ENCODE peak calls at places on chromosomes 12 and 14, in six cellular contexts. One of them, this sample, is unnamed.

GRCh38 chr14:59202031-59202430 is 13.6 kb downstream of the DAAM1 start:
- DNase-seq in fibroblast of lung: no peak
- DNase-seq in activated naive CD4-positive, alpha-beta T cell: no peak
- DNase-seq in stomach: no peak
- DNase-seq in CD4-positive, alpha-beta T cell: no peak
- DNase-seq in GM12892: no peak
- DNase-seq in this sample: no peak

GRCh38 chr14:60648169-60648933 is 926 bp downstream of the SIX1 start:
- DNase-seq in CD4-positive, alpha-beta T cell: no peak
- DNase-seq in GM12892: no peak
- DNase-seq in activated naive CD4-positive, alpha-beta T cell: no peak
- DNase-seq in fibroblast of lung: no peak
- DNase-seq in stomach: no peak
- DNase-seq in this sample: no peak

GRCh38 chr12:14756331-14757143 is 46.7 kb downstream of the WBP11 start:
- DNase-seq in stomach: peak
- DNase-seq in CD4-positive, alpha-beta T cell: no peak
- DNase-seq in GM12892: no peak
- DNase-seq in fibroblast of lung: no peak
- DNase-seq in activated naive CD4-positive, alpha-beta T cell: no peak
- DNase-seq in this sample: no peak

GRCh38 chr14:104680806-104681688 is 8.4 kb upstream of the INF2 start:
- DNase-seq in activated naive CD4-positive, alpha-beta T cell: no peak
- DNase-seq in fibroblast of lung: peak
- DNase-seq in CD4-positive, alpha-beta T cell: no peak
- DNase-seq in GM12892: no peak
- DNase-seq in stomach: peak
- DNase-seq in this sample: peak

GRCh38 chr14:25942090-25942489 is 655.7 kb downstream of the NOVA1 start:
- DNase-seq in activated naive CD4-positive, alpha-beta T cell: no peak
- DNase-seq in stomach: no peak
- DNase-seq in fibroblast of lung: no peak
- DNase-seq in CD4-positive, alpha-beta T cell: no peak
- DNase-seq in GM12892: no peak
- DNase-seq in this sample: no peak

GRCh38 chr12:67854351-67854750 is 134.9 kb upstream of the IFNG-AS1 start:
- DNase-seq in stomach: no peak
- DNase-seq in CD4-positive, alpha-beta T cell: no peak
- DNase-seq in activated naive CD4-positive, alpha-beta T cell: no peak
- DNase-seq in GM12892: no peak
- DNase-seq in fibroblast of lung: no peak
- DNase-seq in this sample: no peak

GRCh38 chr12:91604897-91605296 is 422.3 kb upstream of the DCN start:
- DNase-seq in activated naive CD4-positive, alpha-beta T cell: no peak
- DNase-seq in stomach: no peak
- DNase-seq in GM12892: no peak
- DNase-seq in CD4-positive, alpha-beta T cell: no peak
- DNase-seq in fibroblast of lung: no peak
- DNase-seq in this sample: no peak

GRCh38 chr14:96584199-96584906 is 82.2 kb downstream of the PAPOLA start:
- DNase-seq in GM12892: peak
- DNase-seq in activated naive CD4-positive, alpha-beta T cell: no peak
- DNase-seq in CD4-positive, alpha-beta T cell: no peak
- DNase-seq in stomach: no peak
- DNase-seq in fibroblast of lung: no peak
- DNase-seq in this sample: no peak

GRCh38 chr12:131754184-131754583 is 43.3 kb downstream of the SFSWAP start:
- DNase-seq in fibroblast of lung: no peak
- DNase-seq in activated naive CD4-positive, alpha-beta T cell: no peak
- DNase-seq in stomach: no peak
- DNase-seq in GM12892: no peak
- DNase-seq in CD4-positive, alpha-beta T cell: no peak
- DNase-seq in this sample: no peak

GRCh38 chr14:20683125-20683895 is 1.1 kb upstream of the RNASE4 start:
- DNase-seq in CD4-positive, alpha-beta T cell: peak
- DNase-seq in activated naive CD4-positive, alpha-beta T cell: peak
- DNase-seq in stomach: peak
- DNase-seq in GM12892: no peak
- DNase-seq in fibroblast of lung: peak
- DNase-seq in this sample: peak

GRCh38 chr12:111792155-111792876 is 25.6 kb downstream of the ALDH2 start:
- DNase-seq in fibroblast of lung: peak
- DNase-seq in activated naive CD4-positive, alpha-beta T cell: no peak
- DNase-seq in CD4-positive, alpha-beta T cell: no peak
- DNase-seq in stomach: peak
- DNase-seq in GM12892: no peak
- DNase-seq in this sample: no peak

GRCh38 chr14:69693145-69693544 is 73.8 kb upstream of the SRSF5 start:
- DNase-seq in fibroblast of lung: peak
- DNase-seq in CD4-positive, alpha-beta T cell: no peak
- DNase-seq in GM12892: no peak
- DNase-seq in activated naive CD4-positive, alpha-beta T cell: no peak
- DNase-seq in stomach: peak
- DNase-seq in this sample: no peak

GRCh38 chr12:81095470-81096232 is 17.8 kb downstream of the ACSS3 start:
- DNase-seq in GM12892: no peak
- DNase-seq in fibroblast of lung: peak
- DNase-seq in CD4-positive, alpha-beta T cell: no peak
- DNase-seq in activated naive CD4-positive, alpha-beta T cell: no peak
- DNase-seq in stomach: no peak
- DNase-seq in this sample: no peak

GRCh38 chr14:105305350-105305749 is 4.5 kb upstream of the BRF1 start:
- DNase-seq in GM12892: no peak
- DNase-seq in fibroblast of lung: no peak
- DNase-seq in stomach: no peak
- DNase-seq in CD4-positive, alpha-beta T cell: no peak
- DNase-seq in activated naive CD4-positive, alpha-beta T cell: no peak
- DNase-seq in this sample: no peak

GRCh38 chr12:111807232-111807631 is 34.8 kb upstream of the MAPKAPK5 start:
- DNase-seq in stomach: no peak
- DNase-seq in fibroblast of lung: no peak
- DNase-seq in CD4-positive, alpha-beta T cell: no peak
- DNase-seq in GM12892: no peak
- DNase-seq in activated naive CD4-positive, alpha-beta T cell: no peak
- DNase-seq in this sample: no peak

GRCh38 chr14:101721111-101721510 is 40.4 kb upstream of the PPP2R5C start:
- DNase-seq in activated naive CD4-positive, alpha-beta T cell: no peak
- DNase-seq in stomach: no peak
- DNase-seq in fibroblast of lung: no peak
- DNase-seq in CD4-positive, alpha-beta T cell: no peak
- DNase-seq in GM12892: no peak
- DNase-seq in this sample: no peak

GRCh38 chr14:105399441-105399775 is 1.1 kb downstream of the TEX22 start:
- DNase-seq in stomach: no peak
- DNase-seq in GM12892: no peak
- DNase-seq in activated naive CD4-positive, alpha-beta T cell: no peak
- DNase-seq in fibroblast of lung: no peak
- DNase-seq in CD4-positive, alpha-beta T cell: no peak
- DNase-seq in this sample: no peak

GRCh38 chr12:44833561-44833960 is 42.6 kb downstream of the NELL2 start:
- DNase-seq in GM12892: no peak
- DNase-seq in activated naive CD4-positive, alpha-beta T cell: no peak
- DNase-seq in CD4-positive, alpha-beta T cell: no peak
- DNase-seq in stomach: no peak
- DNase-seq in fibroblast of lung: no peak
- DNase-seq in this sample: no peak

GRCh38 chr12:10361622-10362021 is 28.2 kb downstream of the KLRK1 start:
- DNase-seq in activated naive CD4-positive, alpha-beta T cell: no peak
- DNase-seq in CD4-positive, alpha-beta T cell: no peak
- DNase-seq in fibroblast of lung: peak
- DNase-seq in GM12892: no peak
- DNase-seq in stomach: no peak
- DNase-seq in this sample: no peak

GRCh38 chr12:108645686-108646596 is 12.2 kb upstream of the SELPLG start:
- DNase-seq in GM12892: no peak
- DNase-seq in activated naive CD4-positive, alpha-beta T cell: no peak
- DNase-seq in stomach: no peak
- DNase-seq in CD4-positive, alpha-beta T cell: no peak
- DNase-seq in fibroblast of lung: no peak
- DNase-seq in this sample: no peak

GRCh38 chr12:107402041-107403022 is 283.3 kb upstream of the PWP1 start:
- DNase-seq in CD4-positive, alpha-beta T cell: peak
- DNase-seq in fibroblast of lung: peak
- DNase-seq in activated naive CD4-positive, alpha-beta T cell: peak
- DNase-seq in GM12892: peak
- DNase-seq in stomach: peak
- DNase-seq in this sample: peak

This sample was measured in GM12864.